ENCODE peak calls at places on chromosomes 5 and 9, in five cellular contexts. S is CD8-positive, alpha-beta T cell; O is hepatocyte; P is SJSA1; A is pancreas. F is an unnamed sample. For H3K9me3, the result is how much of the 10 kb centered on the place peaks cover.

GRCh38 chr5:72470817-72471216 is 36.4 kb downstream of the ZNF366 start:
- DNase-seq in S (no peak), O (no peak), P (peak), A (no peak), F (no peak)

GRCh38 chr9:132012704-132013345 is 66.8 kb downstream of the MED27 start:
- DNase-seq in S (no peak), O (no peak), P (no peak), A (no peak), F (no peak)

GRCh38 chr5:66306105-66306843 is 162.2 kb downstream of the SREK1 start:
- DNase-seq in S (peak), O (peak), P (peak), A (peak), F (no peak)

GRCh38 chr5:44365351-44365750 is 23.9 kb downstream of the FGF10 start:
- DNase-seq in S (no peak), O (peak), P (no peak), A (no peak), F (no peak)

GRCh38 chr5:61887271-61887670 is 418.7 kb upstream of the KIF2A start:
- DNase-seq in S (no peak), O (no peak), P (no peak), A (no peak), F (no peak)

GRCh38 chr5:120942551-120942950 is 478.5 kb downstream of the PRR16 start:
- DNase-seq in S (no peak), O (peak), P (no peak), A (no peak), F (no peak)

GRCh38 chr9:80664327-80665210 is 1024.8 kb downstream of the TLE1 start:
- DNase-seq in S (no peak), O (peak), P (no peak), A (no peak), F (no peak)

GRCh38 chr5:132428811-132429440 is 59.4 kb downstream of the SLC22A5 start:
- DNase-seq in S (no peak), O (peak), P (peak), A (no peak), F (no peak)

GRCh38 chr9:74478606-74479005 is 18.5 kb upstream of the RORB start:
- DNase-seq in S (no peak), O (no peak), P (no peak), A (no peak), F (no peak)

GRCh38 chr5:89703799-89704198 is 705.8 kb downstream of the CETN3 start:
- DNase-seq in S (no peak), O (peak), P (peak), A (no peak), F (no peak)
- H3K27ac ChIP-seq in S (no peak), O (no peak), P (peak), A (no peak), F (no peak)

GRCh38 chr9:76545191-76545590 is 86.2 kb downstream of the GCNT1 start:
- DNase-seq in S (no peak), O (no peak), P (no peak), A (no peak), F (no peak)
- H3K9me3 ChIP-seq in S (under half), O (under half), P (under half), A (under half), F (under half)

GRCh38 chr9:133129001-133129799 is 8.2 kb upstream of the RALGDS start:
- DNase-seq in S (no peak), O (no peak), P (no peak), A (no peak), F (no peak)

GRCh38 chr9:133130721-133131244 is 9.7 kb upstream of the RALGDS start:
- DNase-seq in S (peak), O (no peak), P (no peak), A (no peak), F (peak)

GRCh38 chr9:133132174-133132573 is 11.1 kb upstream of the RALGDS start:
- DNase-seq in S (no peak), O (no peak), P (no peak), A (no peak), F (no peak)

GRCh38 chr9:133133680-133134418 is 12.8 kb upstream of the RALGDS start:
- DNase-seq in S (peak), O (peak), P (peak), A (peak), F (peak)

GRCh38 chr9:133131506-133131905 is 10.5 kb upstream of the RALGDS start:
- DNase-seq in S (no peak), O (no peak), P (no peak), A (no peak), F (no peak)
- H3K27ac ChIP-seq in S (peak), O (no peak), P (no peak), A (no peak), F (peak)

DNA sequence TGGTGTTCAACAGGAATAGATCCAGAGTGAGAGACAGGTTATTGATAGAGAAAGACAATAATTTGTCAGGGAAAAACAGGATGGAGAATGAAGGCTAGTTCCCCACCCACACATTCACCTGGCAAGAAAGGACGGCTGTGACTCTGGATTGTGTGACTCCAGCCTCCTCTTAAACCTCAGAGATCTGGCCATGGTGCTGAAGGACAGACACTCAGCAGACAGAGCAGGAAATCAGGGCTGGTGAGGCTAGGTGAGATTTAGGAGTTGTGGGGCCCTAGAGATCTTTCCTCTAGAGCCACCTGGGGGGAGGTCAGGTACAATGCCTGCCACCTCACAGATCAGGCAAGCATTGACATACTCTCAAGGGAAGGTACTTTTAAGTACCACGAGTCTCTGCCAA is 15.2 kb downstream of the OR1B1 start:
- DNase-seq in S (no peak), O (no peak), P (no peak), A (no peak), F (no peak)
- H3K9me3 ChIP-seq in S (under half), O (under half), P (under half), A (under half), F (under half)

GRCh38 chr5:56951946-56952691 is at the start of gene MIER3:
- DNase-seq in S (peak), O (peak), P (peak), A (peak), F (peak)

GRCh38 chr5:56947052-56947451 is 4.9 kb downstream of the MIER3 start:
- DNase-seq in S (no peak), O (no peak), P (no peak), A (no peak), F (no peak)

GRCh38 chr5:56951131-56951945 is 585 bp downstream of the MIER3 start:
- DNase-seq in S (peak), O (peak), P (peak), A (peak), F (peak)

DNA sequence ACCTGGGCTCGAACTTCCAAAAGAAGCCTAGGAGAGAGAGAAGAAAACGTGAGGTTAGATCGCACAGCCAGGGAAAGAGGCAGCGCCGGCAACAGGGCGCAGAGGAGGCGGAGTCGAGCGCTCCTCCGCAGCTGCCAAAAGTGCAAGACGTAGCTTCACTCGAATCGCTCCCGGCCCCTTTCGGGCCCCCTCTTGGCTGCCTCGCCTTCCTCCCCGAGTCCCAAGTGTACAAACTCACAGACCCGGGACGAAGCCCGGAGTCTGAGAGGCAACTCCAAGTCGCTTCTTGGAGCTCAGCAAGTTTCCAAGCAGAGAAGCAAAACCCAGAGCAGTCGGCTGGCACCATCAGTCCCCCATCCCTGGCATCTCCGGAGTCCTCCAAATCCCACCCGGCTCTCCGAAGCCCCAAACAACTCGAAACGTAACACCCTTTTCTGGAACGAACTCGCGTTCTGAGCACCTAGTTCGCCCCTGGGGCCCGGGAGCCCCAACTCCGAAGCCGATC is 1.2 kb downstream of the MIER3 start:
- DNase-seq in S (peak), O (peak), P (peak), A (peak), F (peak)
- H3K27ac ChIP-seq in S (peak), O (peak), P (no peak), A (no peak), F (no peak)

GRCh38 chr9:138060365-138060764 is 182.8 kb downstream of the CACNA1B start:
- DNase-seq in S (no peak), O (no peak), P (no peak), A (no peak), F (no peak)

GRCh38 chr9:138058181-138058580 is 180.6 kb downstream of the CACNA1B start:
- DNase-seq in S (no peak), O (no peak), P (no peak), A (no peak), F (no peak)

GRCh38 chr9:138060881-138061280 is 183.3 kb downstream of the CACNA1B start:
- DNase-seq in S (no peak), O (no peak), P (no peak), A (no peak), F (no peak)

GRCh38 chr9:138057726-138058125 is 180.1 kb downstream of the CACNA1B start:
- DNase-seq in S (no peak), O (no peak), P (no peak), A (no peak), F (no peak)

GRCh38 chr9:138059196-138059595 is 181.6 kb downstream of the CACNA1B start:
- DNase-seq in S (no peak), O (no peak), P (no peak), A (no peak), F (no peak)
- H3K9me3 ChIP-seq in S (under half), O (under half), P (under half), A (under half), F (under half)

GRCh38 chr5:34536699-34537098 is 119.4 kb upstream of the RAI14 start:
- DNase-seq in S (no peak), O (no peak), P (no peak), A (no peak), F (no peak)

GRCh38 chr5:34535944-34536628 is 120.0 kb upstream of the RAI14 start:
- DNase-seq in S (no peak), O (no peak), P (no peak), A (no peak), F (no peak)

GRCh38 chr5:34541067-34541466 is 115.1 kb upstream of the RAI14 start:
- DNase-seq in S (no peak), O (no peak), P (no peak), A (no peak), F (no peak)

GRCh38 chr5:34538026-34538672 is 118.0 kb upstream of the RAI14 start:
- DNase-seq in S (no peak), O (no peak), P (no peak), A (peak), F (no peak)

GRCh38 chr5:34539183-34539582 is 116.9 kb upstream of the RAI14 start:
- DNase-seq in S (no peak), O (no peak), P (no peak), A (no peak), F (no peak)
- H3K27ac ChIP-seq in S (no peak), O (no peak), P (no peak), A (no peak), F (no peak)

F was measured in CD4-positive, alpha-beta T cell.